ENCODE peak calls at places on chromosomes 13 and 19, in five cellular contexts. R is transverse colon; V is dorsolateral prefrontal cortex; T is CD4-positive, alpha-beta T cell; D is AG04450. Z is an unnamed sample.

GRCh38 chr13:43422061-43422460 is 364.7 kb downstream of the ENOX1 start:
- DNase-seq in V (no peak), D (no peak), T (no peak), R (no peak), Z (no peak)

GRCh38 chr13:66888698-66889097 is 341.4 kb downstream of the PCDH9 start:
- DNase-seq in D (no peak), T (no peak), V (no peak), R (no peak), Z (no peak)

GRCh38 chr19:29943615-29944014 is 1.6 kb downstream of the URI1 start:
- DNase-seq in D (no peak), V (no peak), T (no peak), R (no peak), Z (no peak)

GRCh38 chr13:89307278-89307677 is 1636.1 kb downstream of the SLITRK5 start:
- DNase-seq in T (no peak), V (no peak), D (no peak), R (no peak), Z (no peak)

GRCh38 chr13:66312312-66313087 is 917.6 kb downstream of the PCDH9 start:
- DNase-seq in V (no peak), D (peak; percentile 4), R (peak; percentile 44), T (no peak), Z (no peak)

GRCh38 chr19:16233081-16233776 is 35.5 kb downstream of the AP1M1 start:
- DNase-seq in D (no peak), R (no peak), V (no peak), T (no peak), Z (no peak)

GRCh38 chr19:57748029-57748428 is 1.4 kb downstream of the ZNF776 start:
- DNase-seq in D (no peak), T (no peak), V (no peak), R (no peak), Z (no peak)

GRCh38 chr19:51571599-51571998 is 516 bp downstream of the ZNF175 start:
- DNase-seq in T (no peak), D (no peak), R (no peak), V (no peak), Z (no peak)

GRCh38 chr19:11361037-11361770 is 6.0 kb downstream of the PLPPR2 start:
- DNase-seq in T (no peak), D (no peak), V (no peak), R (peak; percentile 92), Z (no peak)

GRCh38 chr19:49678970-49679831 is 2.1 kb downstream of the PRMT1 start:
- DNase-seq in T (no peak), D (no peak), R (no peak), V (no peak), Z (no peak)

GRCh38 chr13:38042771-38043170 is 173.2 kb upstream of the TRPC4 start:
- DNase-seq in R (no peak), T (no peak), D (no peak), V (no peak), Z (no peak)

GRCh38 chr13:45133396-45134118 is 13.2 kb downstream of the GTF2F2 start:
- DNase-seq in R (no peak), V (no peak), T (no peak), D (no peak), Z (no peak)

GRCh38 chr13:41145136-41145908 is 12.7 kb upstream of the KBTBD6 start:
- DNase-seq in T (no peak), V (no peak), R (no peak), D (peak; percentile 33), Z (no peak)

GRCh38 chr13:41154042-41154441 is 21.4 kb upstream of the KBTBD6 start:
- DNase-seq in T (no peak), D (no peak), R (no peak), V (no peak), Z (no peak)

GRCh38 chr13:41152005-41152404 is 19.4 kb upstream of the KBTBD6 start:
- DNase-seq in D (no peak), R (no peak), V (no peak), T (no peak), Z (no peak)

GRCh38 chr13:41148421-41149283 is 16.1 kb upstream of the KBTBD6 start:
- DNase-seq in R (no peak), T (no peak), V (no peak), D (no peak), Z (no peak)

GRCh38 chr13:41150058-41150457 is 17.5 kb upstream of the KBTBD6 start:
- DNase-seq in V (no peak), D (no peak), T (no peak), R (no peak), Z (no peak)
- H3K27ac ChIP-seq in V (no peak overlapping the region), D (no peak overlapping the region), T (no peak overlapping the region), R (no peak overlapping the region), Z (no peak overlapping the region)

DNA sequence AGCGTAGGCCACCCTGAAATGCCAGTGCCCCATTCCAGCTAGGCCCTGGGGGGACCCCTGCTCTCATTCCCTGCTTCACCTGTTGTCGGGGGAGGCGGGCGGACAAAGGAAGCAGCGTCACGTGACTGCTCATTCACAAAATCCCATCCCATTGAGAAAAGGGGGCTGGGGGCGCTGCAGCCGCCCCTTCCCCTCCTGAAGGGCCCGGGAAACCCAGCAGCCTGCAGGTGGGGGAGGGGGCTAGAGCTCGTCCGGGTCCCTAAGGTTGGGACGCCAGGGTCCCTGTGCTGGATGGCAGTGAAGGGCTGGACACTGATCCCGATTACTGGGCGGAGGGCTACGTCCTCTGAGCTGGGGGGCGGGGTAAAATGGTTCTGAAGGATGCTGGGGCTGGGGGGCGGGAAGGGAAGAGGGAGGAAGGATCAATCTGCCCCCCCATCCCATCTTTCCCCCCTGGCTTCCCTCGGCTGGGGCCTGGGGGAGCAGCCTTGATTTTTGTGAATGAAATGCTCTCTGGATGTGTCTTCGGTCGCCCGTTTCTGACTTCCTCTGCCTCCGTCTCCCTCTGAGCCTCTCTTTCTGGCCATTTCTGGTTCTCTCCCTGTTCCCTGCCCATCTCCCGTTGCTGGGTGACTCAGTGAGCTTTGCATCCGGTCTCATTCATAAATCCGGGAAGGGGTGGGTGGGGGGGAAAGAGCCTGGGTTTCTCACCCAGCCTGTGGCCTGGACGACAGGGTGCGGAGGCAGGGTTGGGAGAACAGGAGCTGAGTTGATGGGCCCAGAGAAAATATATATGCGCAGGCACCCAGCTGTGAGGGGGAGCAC is 816 bp downstream of the SPRED3 start:
- DNase-seq in R (no peak), T (no peak), D (peak; percentile 30), V (peak; percentile 35), Z (peak; percentile 33)
- H3K27ac ChIP-seq in R (peak overlapping the region; percentile 28), T (no peak overlapping the region), D (peak overlapping the region; percentile 77), V (peak overlapping the region; percentile 74), Z (peak overlapping the region; percentile 49)

GRCh38 chr19:15195381-15195964 is 5.3 kb downstream of the NOTCH3 start:
- DNase-seq in V (no peak), D (no peak), T (no peak), R (peak; percentile 29), Z (no peak)
- H3K27ac ChIP-seq in V (no peak overlapping the region), D (no peak overlapping the region), T (no peak overlapping the region), R (peak overlapping the region; percentile 14), Z (no peak overlapping the region)

GRCh38 chr13:31043891-31044657 is 111.6 kb downstream of the TEX26 start:
- DNase-seq in T (peak; percentile 75), V (peak; percentile 88), D (peak; percentile 57), R (peak; percentile 87), Z (peak; percentile 45)

GRCh38 chr13:31044658-31045620 is 112.5 kb downstream of the TEX26 start:
- DNase-seq in R (no peak), T (no peak), D (no peak), V (no peak), Z (no peak)

GRCh38 chr13:31046711-31047279 is 114.3 kb downstream of the TEX26 start:
- DNase-seq in D (no peak), R (peak; percentile 50), T (no peak), V (peak; percentile 60), Z (no peak)

GRCh38 chr13:31048521-31048920 is 113.2 kb downstream of the HSPH1 start:
- DNase-seq in R (no peak), D (no peak), V (no peak), T (no peak), Z (no peak)

DNA sequence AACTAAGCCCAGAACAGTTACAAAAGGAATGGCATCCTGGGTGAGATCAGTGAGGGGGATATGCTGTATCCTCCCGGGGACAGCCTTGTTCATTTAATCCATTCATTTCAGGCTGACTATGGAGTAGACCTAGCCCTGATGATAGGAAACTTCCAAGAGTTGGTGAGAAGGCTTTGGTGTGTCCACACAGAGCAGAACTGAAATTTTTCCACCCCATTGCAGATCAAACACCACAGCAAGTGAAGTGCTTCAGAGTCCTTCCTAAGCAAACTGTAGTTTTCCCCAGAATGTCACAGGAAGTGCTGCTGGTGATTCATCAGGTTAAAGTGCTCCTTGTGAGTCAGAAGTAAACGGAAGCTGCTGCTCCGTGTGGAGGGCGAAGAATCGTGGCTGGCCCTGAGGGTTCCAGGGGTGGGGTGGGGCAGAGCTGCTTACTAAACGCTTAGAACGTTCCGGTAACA is 113.2 kb downstream of the TEX26 start:
- DNase-seq in D (peak; percentile 86), R (peak; percentile 83), T (peak; percentile 55), V (no peak), Z (no peak)
- H3K27ac ChIP-seq in D (peak overlapping the region; percentile 95), R (peak overlapping the region; percentile 84), T (peak overlapping the region; percentile 15), V (peak overlapping the region; percentile 50), Z (no peak overlapping the region)